ENCODE peak calls at places on chromosomes 11 and 22, in seven cellular contexts. K is pancreas, F is fibroblast of lung, D is ovary, Y is body of pancreas, N is hepatocyte, Z is esophagus muscularis mucosa. P is an unnamed sample.

GRCh38 chr11:131748146-131749050 is 378.0 kb downstream of the NTM start:
- DNase-seq in N (peak; percentile 83), Z (no peak), Y (peak; percentile 70), F (peak; percentile 68), K (no peak), D (no peak), P (no peak)

GRCh38 chr11:73931039-73931645 is 19.7 kb upstream of the DNAJB13 start:
- DNase-seq in Z (no peak), K (no peak), Y (peak; percentile 24), F (peak; percentile 77), N (peak; percentile 80), D (no peak), P (peak; percentile 4)

GRCh38 chr11:127640822-127641485 is 640.4 kb upstream of the KIRREL3 start:
- DNase-seq in Y (no peak), Z (no peak), F (peak; percentile 48), D (no peak), N (no peak), K (no peak), P (no peak)

GRCh38 chr11:93216511-93217121 is 18.8 kb upstream of the SLC36A4 start:
- DNase-seq in F (no peak), D (no peak), N (no peak), Y (peak; percentile 26), K (no peak), Z (no peak), P (no peak)

GRCh38 chr11:118530180-118530682 is 761 bp upstream of the TMEM25 start:
- DNase-seq in N (no peak), Z (no peak), Y (peak; percentile 68), F (peak; percentile 13), K (no peak), D (no peak), P (no peak)

GRCh38 chr11:61532136-61533038 is 23.8 kb downstream of the LRRC10B start:
- DNase-seq in K (no peak), Z (no peak), F (no peak), D (no peak), Y (peak; percentile 65), N (peak; percentile 60), P (peak; percentile 35)

GRCh38 chr11:65417702-65418430 is 4.7 kb upstream of the NEAT1 start:
- DNase-seq in D (peak; percentile 73), Z (no peak), N (peak; percentile 74), F (peak; percentile 40), Y (peak; percentile 45), K (peak; percentile 82), P (peak; percentile 32)

GRCh38 chr11:102085864-102086551 is 24.2 kb upstream of the YAP1 start:
- DNase-seq in Z (no peak), Y (no peak), D (no peak), K (no peak), N (no peak), F (peak; percentile 38), P (no peak)

GRCh38 chr11:69459848-69460539 is 21.5 kb upstream of the LINC01488 start:
- DNase-seq in F (no peak), N (no peak), K (no peak), D (no peak), Z (no peak), Y (no peak), P (no peak)

GRCh38 chr11:64726211-64726641 is 3.2 kb upstream of the NRXN2 start:
- DNase-seq in K (no peak), D (no peak), F (no peak), Y (no peak), Z (no peak), N (no peak), P (no peak)

GRCh38 chr11:50423208-50423607 is 390.5 kb downstream of the OR4C45 start:
- DNase-seq in D (no peak), Z (no peak), F (no peak), K (no peak), Y (no peak), N (no peak), P (no peak)

GRCh38 chr11:2128512-2129322 is 10.5 kb downstream of the IGF2 start:
- DNase-seq in N (peak; percentile 69), K (no peak), D (no peak), Y (no peak), Z (no peak), F (no peak), P (no peak)

GRCh38 chr22:31488988-31489617 is 539 bp downstream of the EIF4ENIF1 start:
- DNase-seq in D (peak; percentile 48), N (peak; percentile 66), Z (no peak), K (peak; percentile 77), F (peak; percentile 41), Y (peak; percentile 57), P (peak; percentile 9)

GRCh38 chr11:43674566-43674965 is 6.0 kb upstream of the HSD17B12 start:
- DNase-seq in Y (no peak), N (no peak), F (no peak), K (no peak), Z (no peak), D (no peak), P (no peak)

GRCh38 chr11:119536801-119537200 is 113.8 kb upstream of the THY1 start:
- DNase-seq in Y (no peak), N (no peak), Z (no peak), K (no peak), D (no peak), F (no peak), P (no peak)

GRCh38 chr11:116605543-116605942 is 167.2 kb downstream of the BUD13 start:
- DNase-seq in K (no peak), D (no peak), Y (peak; percentile 54), F (peak; percentile 22), N (peak; percentile 81), Z (no peak), P (no peak)

GRCh38 chr11:114285599-114285998 is 10.6 kb upstream of the NNMT start:
- DNase-seq in F (peak; percentile 77), Y (no peak), D (no peak), N (no peak), Z (no peak), K (no peak), P (no peak)

GRCh38 chr11:57459112-57460016 is 964 bp upstream of the RTN4RL2 start:
- DNase-seq in Y (peak; percentile 42), N (peak; percentile 48), F (no peak), Z (no peak), D (no peak), K (no peak), P (peak; percentile 35)

GRCh38 chr11:1233351-1234053 is 10.6 kb downstream of the MUC5B start:
- DNase-seq in D (peak; percentile 6), F (no peak), Y (peak; percentile 4), K (peak; percentile 58), Z (no peak), N (no peak), P (no peak)

GRCh38 chr22:39369186-39369585 is 19.4 kb downstream of the SYNGR1 start:
- DNase-seq in D (no peak), K (no peak), Y (no peak), F (no peak), N (no peak), Z (no peak), P (no peak)

GRCh38 chr11:112759418-112759817 is 201.8 kb upstream of the NCAM1 start:
- DNase-seq in Y (no peak), K (no peak), N (no peak), F (no peak), Z (no peak), D (no peak), P (no peak)

GRCh38 chr22:37310815-37311595 is 28.7 kb downstream of the CYTH4 start:
- DNase-seq in Y (no peak), F (no peak), N (no peak), D (no peak), Z (no peak), K (no peak), P (no peak)

DNA sequence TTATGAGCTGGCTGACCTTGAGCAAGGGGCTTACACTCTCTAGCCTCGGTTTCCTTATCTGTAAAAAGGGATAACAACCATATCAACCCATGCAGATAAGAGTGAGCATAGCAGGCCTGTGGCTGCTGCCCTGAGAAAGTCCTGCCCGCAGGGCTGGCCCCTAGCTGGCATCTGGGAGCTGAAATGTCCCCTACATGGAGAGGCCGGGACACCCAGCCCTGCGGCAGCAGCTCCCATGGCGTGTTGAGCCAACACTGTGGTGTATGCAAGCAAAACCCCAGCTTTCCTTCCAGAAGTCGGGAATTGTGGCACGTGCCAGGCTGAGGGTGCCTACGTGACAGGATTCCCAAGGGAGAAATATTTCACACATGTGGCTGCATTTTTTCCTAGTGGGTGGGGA is 358.9 kb downstream of the CTTN start:
- DNase-seq in D (no peak), Y (no peak), K (no peak), N (no peak), Z (no peak), F (no peak), P (no peak)
- H3K9me3 ChIP-seq in D (peaks cover 6% of the 10 kb centered on the region), Y (no peaks in the 10 kb centered on the region), K (no peaks in the 10 kb centered on the region), N (no peaks in the 10 kb centered on the region), Z (no peaks in the 10 kb centered on the region), F (no peaks in the 10 kb centered on the region), P (no peaks in the 10 kb centered on the region)

GRCh38 chr11:75154646-75155569 is 4.0 kb downstream of the SLCO2B1 start:
- DNase-seq in N (no peak), Y (no peak), F (no peak), Z (no peak), K (no peak), D (no peak), P (no peak)
- H3K4me1 ChIP-seq in N (peaks cover 68% of the 10 kb centered on the region), Y (peaks cover 92% of the 10 kb centered on the region), F (no peaks in the 10 kb centered on the region), Z (peaks cover 18% of the 10 kb centered on the region), K (peaks cover 35% of the 10 kb centered on the region), D (no peaks in the 10 kb centered on the region), P (no peaks in the 10 kb centered on the region)

GRCh38 chr22:47433627-47434026 is 671.2 kb downstream of the TBC1D22A start:
- DNase-seq in Y (no peak), D (no peak), K (no peak), Z (peak; percentile 88), N (no peak), F (no peak), P (no peak)
- H3K9me3 ChIP-seq in Y (no peaks in the 10 kb centered on the region), D (no peaks in the 10 kb centered on the region), K (no peaks in the 10 kb centered on the region), Z (no peaks in the 10 kb centered on the region), N (no peaks in the 10 kb centered on the region), F (no peaks in the 10 kb centered on the region), P (no peaks in the 10 kb centered on the region)

DNA sequence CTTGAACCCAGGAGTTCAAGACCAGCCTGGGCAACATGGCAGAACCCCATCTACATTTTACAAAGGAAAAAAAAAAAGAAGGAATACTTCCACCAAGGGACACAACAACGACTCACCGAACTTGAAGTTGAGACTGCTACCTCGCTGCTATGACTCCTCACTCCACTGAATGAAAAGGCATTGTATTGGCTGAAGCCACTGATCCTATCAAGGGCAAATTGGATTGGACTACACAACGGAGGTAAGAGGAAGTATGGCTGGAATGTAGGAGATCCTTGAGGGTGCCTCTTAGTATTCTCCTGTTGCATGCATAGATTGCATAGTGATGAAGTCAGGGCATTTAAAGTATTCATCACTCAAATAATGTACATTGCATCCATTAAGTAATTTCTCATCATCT is 97.9 kb downstream of the CWF19L2 start:
- DNase-seq in Z (no peak), D (no peak), N (no peak), F (peak; percentile 4), K (no peak), Y (no peak), P (no peak)
- H3K4me1 ChIP-seq in Z (no peaks in the 10 kb centered on the region), D (no peaks in the 10 kb centered on the region), N (no peaks in the 10 kb centered on the region), F (no peaks in the 10 kb centered on the region), K (no peaks in the 10 kb centered on the region), Y (no peaks in the 10 kb centered on the region), P (no peaks in the 10 kb centered on the region)

DNA sequence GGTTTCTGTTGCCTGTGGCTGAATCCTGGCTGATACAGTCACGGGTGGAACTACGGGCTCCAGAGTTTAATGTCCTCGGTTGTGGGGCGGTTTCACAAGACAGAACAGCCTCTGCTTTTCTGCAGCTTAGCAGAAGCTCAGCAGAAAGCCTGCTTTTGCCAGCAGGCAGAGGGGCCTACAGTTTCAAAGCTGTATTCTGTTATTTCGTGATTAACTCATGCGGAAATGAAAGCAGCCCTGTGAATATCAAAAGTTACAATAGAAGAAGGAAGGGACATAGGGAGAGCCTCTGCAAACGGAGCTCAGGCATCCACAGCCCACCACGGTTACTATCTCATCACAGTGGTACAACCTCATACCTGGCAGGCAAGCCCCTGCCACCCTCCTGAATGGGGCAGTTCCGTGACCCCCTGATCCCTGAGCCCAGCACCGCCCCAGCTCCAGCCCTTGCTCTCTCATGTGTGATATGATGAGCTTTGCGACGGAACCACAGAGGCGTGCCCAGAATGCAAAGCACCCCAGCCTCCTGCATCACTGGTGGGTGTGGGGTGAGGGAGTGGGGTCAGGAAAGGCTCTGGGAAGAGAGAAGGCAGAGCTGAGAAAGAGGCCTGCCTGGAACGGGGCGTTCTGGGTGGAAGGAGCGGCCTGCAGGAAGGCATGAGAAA is 360.6 kb downstream of the BRD1 start:
- DNase-seq in N (no peak), K (no peak), F (no peak), Z (no peak), Y (no peak), D (no peak), P (no peak)
- H3K9me3 ChIP-seq in N (no peaks in the 10 kb centered on the region), K (no peaks in the 10 kb centered on the region), F (no peaks in the 10 kb centered on the region), Z (no peaks in the 10 kb centered on the region), Y (no peaks in the 10 kb centered on the region), D (no peaks in the 10 kb centered on the region), P (no peaks in the 10 kb centered on the region)

P was measured in CD4-positive, alpha-beta memory T cell.